ENCODE peak calls at places on chromosomes 12 and 14, in four cellular contexts. R, X, F and I are unnamed samples.

GRCh38 chr12:93805736-93806141 is 128.6 kb downstream of the CRADD start:
- DNase-seq in R (no peak), X (no peak), F (no peak), I (no peak)

GRCh38 chr14:103889313-103890051 is 38.8 kb upstream of the TDRD9 start:
- DNase-seq in R (peak; percentile 50), X (no peak), F (no peak), I (no peak)

GRCh38 chr12:53267309-53268008 is 640 bp upstream of the ESPL1 start:
- DNase-seq in R (no peak), X (no peak), F (no peak), I (no peak)

GRCh38 chr12:65495233-65495632 is 216.8 kb downstream of the MSRB3 start:
- DNase-seq in R (peak; percentile 7), X (no peak), F (no peak), I (no peak)

GRCh38 chr12:7156259-7157197 is 26.4 kb downstream of the CLSTN3 start:
- DNase-seq in R (no peak), X (no peak), F (no peak), I (no peak)

GRCh38 chr12:12645485-12645884 is 33.8 kb downstream of the CREBL2 start:
- DNase-seq in R (peak; percentile 64), X (no peak), F (no peak), I (peak; percentile 17)

GRCh38 chr14:72432748-72433147 is 461.2 kb downstream of the DPF3 start:
- DNase-seq in R (no peak), X (no peak), F (no peak), I (no peak)

GRCh38 chr12:76337583-76337982 is 10.6 kb downstream of the BBS10 start:
- DNase-seq in R (no peak), X (no peak), F (no peak), I (no peak)

GRCh38 chr14:90454041-90455000 is 57.5 kb downstream of the CALM1 start:
- DNase-seq in R (peak; percentile 33), X (peak; percentile 89), F (no peak), I (peak; percentile 72)

GRCh38 chr12:106769078-106769477 is 5.4 kb upstream of the RIC8B start:
- DNase-seq in R (peak; percentile 66), X (peak; percentile 29), F (no peak), I (no peak)

GRCh38 chr12:102426599-102427541 is 53.5 kb downstream of the IGF1 start:
- DNase-seq in R (no peak), X (no peak), F (no peak), I (no peak)

GRCh38 chr14:82528011-82528410 is 994.4 kb upstream of the SEL1L start:
- DNase-seq in R (no peak), X (no peak), F (no peak), I (no peak)

GRCh38 chr14:71331393-71331792 is 424.1 kb downstream of the PCNX1 start:
- DNase-seq in R (no peak), X (no peak), F (no peak), I (no peak)

GRCh38 chr12:19778111-19778688 is 338.9 kb downstream of the AEBP2 start:
- DNase-seq in R (no peak), X (no peak), F (no peak), I (no peak)

GRCh38 chr12:98736352-98737326 is 91.5 kb downstream of the APAF1 start:
- DNase-seq in R (peak; percentile 66), X (no peak), F (no peak), I (no peak)

GRCh38 chr12:92002195-92002649 is 143.4 kb downstream of the BTG1 start:
- DNase-seq in R (no peak), X (no peak), F (no peak), I (no peak)

GRCh38 chr12:132373967-132374820 is 44.8 kb upstream of the GALNT9 start:
- DNase-seq in R (no peak), X (no peak), F (no peak), I (no peak)

GRCh38 chr12:50055831-50056628 is 1.4 kb upstream of the ASIC1 start:
- DNase-seq in R (peak; percentile 30), X (no peak), F (no peak), I (peak; percentile 65)
- TF ChIP-seq SP1 in R (no peak), X (no peak), F (no peak), I (no peak)

DNA sequence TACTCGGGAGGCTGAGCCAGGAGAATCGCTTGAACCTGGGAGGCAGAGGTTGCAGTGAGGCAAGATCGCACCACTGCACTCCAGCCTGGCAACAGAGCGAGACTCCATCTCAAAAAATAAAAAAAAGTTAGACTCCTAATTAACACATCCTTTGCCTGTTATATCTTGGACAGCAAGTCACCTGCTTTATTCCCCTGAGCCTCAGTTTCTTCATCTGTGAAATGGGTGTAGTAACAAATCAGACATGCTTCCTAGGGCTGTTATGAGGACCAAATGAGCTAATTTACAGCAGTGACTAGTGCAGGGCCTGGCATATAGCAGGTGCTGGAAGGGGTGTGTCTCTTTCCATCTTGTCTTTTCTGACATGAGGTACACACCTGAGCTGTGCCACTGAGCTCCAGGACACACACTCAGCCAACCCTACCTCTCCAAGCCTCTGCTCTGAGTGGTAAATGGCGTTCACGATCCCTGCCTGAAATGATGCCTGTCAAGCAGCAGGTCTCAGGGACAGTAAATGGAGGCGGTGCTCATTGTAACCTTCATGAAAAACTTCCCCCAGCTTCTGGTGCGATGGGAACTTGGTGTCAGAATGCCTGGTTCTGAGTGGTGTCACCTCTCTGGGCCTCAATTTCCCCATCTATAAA is 31.7 kb downstream of the FOXN4 start:
- DNase-seq in R (no peak), X (no peak), F (no peak), I (no peak)
- TF ChIP-seq SUZ12 in R (no peak), X (no peak), F (no peak), I (no peak)

DNA sequence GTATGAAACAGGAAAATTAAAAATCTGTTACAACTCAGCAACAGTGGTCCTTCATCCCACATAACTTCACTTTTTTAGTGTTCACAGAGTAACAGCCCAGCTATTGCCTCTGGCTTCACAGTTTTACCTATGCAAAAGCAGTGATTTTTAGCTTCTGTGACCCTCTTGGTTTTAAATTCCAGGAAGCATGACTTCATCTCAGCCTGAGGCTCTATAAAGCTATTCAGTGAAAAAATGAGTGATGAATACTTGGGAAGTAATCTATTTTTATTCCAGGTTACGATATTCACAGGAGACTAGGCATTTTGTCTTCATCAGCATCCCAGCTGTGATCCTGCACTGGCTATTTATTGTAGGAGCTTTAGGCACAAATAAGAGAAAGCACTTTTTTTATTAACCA is 164.8 kb downstream of the SNAPC1 start:
- DNase-seq in R (no peak), X (no peak), F (no peak), I (no peak)
- TF ChIP-seq SP1 in R (no peak), X (no peak), F (no peak), I (no peak)

DNA sequence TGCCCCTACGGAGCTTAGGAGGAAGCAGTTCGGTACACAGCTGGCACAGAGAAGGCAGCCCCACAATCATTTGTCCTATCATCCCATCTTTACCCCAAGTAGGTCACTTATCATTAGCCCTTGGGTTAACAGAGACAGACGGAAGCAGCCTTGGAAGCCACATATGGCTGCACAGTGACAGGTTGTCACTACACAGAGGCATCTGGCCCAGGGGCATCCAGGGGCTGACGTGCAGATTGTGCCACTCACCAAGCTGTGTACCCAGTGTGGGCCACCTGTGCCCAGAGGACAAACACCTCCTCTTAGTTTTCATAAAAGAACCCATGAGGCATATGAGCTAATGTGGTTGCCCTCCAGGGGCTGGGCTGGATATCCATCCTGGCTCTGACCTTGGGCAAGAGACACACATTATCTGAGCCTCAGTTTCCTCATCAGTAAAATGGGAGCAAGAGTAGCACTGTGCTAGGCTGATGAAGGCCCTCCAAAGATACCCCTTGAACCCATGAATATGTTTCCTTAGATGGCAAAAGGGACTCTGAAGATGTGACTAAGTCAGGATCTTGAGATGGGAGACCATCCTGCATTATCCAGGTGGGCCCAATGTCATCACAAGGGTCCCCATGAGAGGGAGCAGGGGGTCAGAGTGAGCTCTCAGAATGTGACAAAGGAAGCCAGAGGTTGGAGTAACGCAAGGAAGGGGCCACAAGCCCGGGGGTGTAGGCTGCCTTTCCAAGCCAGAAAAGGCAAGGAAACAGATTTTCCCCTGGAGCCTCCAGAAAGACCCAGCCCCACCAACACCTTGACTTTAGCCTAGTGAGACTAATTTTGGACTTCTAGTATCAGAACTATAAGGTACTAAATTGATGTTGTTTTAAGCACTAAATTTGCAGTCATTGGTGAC is 64.6 kb downstream of the C14orf132 start:
- DNase-seq in R (no peak), X (no peak), F (no peak), I (no peak)
- TF ChIP-seq SUZ12 in R (no peak), X (no peak), F (no peak), I (no peak)

DNA sequence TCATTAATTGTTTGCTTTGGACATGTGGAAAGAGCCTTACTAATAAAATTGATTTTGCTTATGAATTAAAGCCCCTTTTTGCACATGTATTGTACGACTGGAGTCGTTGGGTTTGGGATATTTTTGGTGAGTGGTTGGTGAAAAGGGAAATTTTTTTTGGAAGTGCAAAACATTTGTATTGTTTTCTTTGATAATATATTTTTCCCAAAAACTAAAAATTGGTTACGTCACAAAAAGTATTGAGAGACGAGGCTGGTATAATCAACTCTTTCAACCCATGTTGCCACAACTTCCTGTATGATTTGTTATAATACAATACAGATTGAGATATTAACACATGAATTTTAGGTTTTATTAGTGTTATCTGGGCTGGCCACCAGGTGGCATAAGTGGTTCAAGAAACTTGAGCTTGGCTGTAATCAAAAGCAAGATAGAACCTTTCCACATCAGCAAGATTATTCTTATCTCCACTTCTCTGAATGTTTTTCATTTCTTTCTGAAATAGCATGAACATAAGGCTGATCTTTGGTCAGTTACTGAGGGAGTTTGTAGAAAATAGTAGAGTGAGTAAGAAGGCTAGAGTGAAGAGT is 8.7 kb downstream of the NGDN start:
- DNase-seq in R (peak; percentile 77), X (no peak), F (peak; percentile 16), I (peak; percentile 47)
- TF ChIP-seq SP1 in R (no peak), X (no peak), F (no peak), I (no peak)

GRCh38 chr14:35121026-35121886 is 534 bp downstream of the PPP2R3C start:
- DNase-seq in R (no peak), X (no peak), F (no peak), I (no peak)
- TF ChIP-seq SUZ12 in R (no peak), X (no peak), F (no peak), I (no peak)

GRCh38 chr14:25150401-25150800 is 100.5 kb upstream of the STXBP6 start:
- DNase-seq in R (no peak), X (no peak), F (no peak), I (no peak)
- TF ChIP-seq SP1 in R (no peak), X (no peak), F (no peak), I (no peak)

GRCh38 chr12:44307506-44308168 is 471.8 kb downstream of the TMEM117 start:
- DNase-seq in R (no peak), X (no peak), F (no peak), I (no peak)
- TF ChIP-seq SUZ12 in R (no peak), X (no peak), F (no peak), I (no peak)

GRCh38 chr12:68198490-68199086 is 27.0 kb downstream of the IL26 start:
- DNase-seq in R (no peak), X (no peak), F (no peak), I (no peak)
- TF ChIP-seq SP1 in R (no peak), X (no peak), F (no peak), I (no peak)